ENCODE peak calls at places on chromosomes 13 and 19, in four cellular contexts. One of them, this sample, is unnamed.

GRCh38 chr13:75610466-75610865 is 25.7 kb upstream of the LMO7 start:
- DNase-seq in K562: no peak
- DNase-seq in SK-N-SH: no peak
- DNase-seq in GM12878: no peak
- DNase-seq in this sample: no peak

GRCh38 chr13:78430166-78430791 is 173.1 kb downstream of the POU4F1 start:
- DNase-seq in K562: no peak
- DNase-seq in SK-N-SH: no peak
- DNase-seq in GM12878: no peak
- DNase-seq in this sample: no peak

GRCh38 chr19:12778020-12778904 is 2.9 kb upstream of the HOOK2 start:
- DNase-seq in K562: no peak
- DNase-seq in SK-N-SH: peak; percentile 76
- DNase-seq in GM12878: no peak
- DNase-seq in this sample: no peak

GRCh38 chr13:30593001-30593400 is 24.7 kb upstream of the USPL1 start:
- DNase-seq in K562: no peak
- DNase-seq in SK-N-SH: no peak
- DNase-seq in GM12878: no peak
- DNase-seq in this sample: no peak

GRCh38 chr13:91346848-91347211 is 657 bp upstream of the MIR17HG start:
- DNase-seq in K562: peak; percentile 71
- DNase-seq in SK-N-SH: peak; percentile 21
- DNase-seq in GM12878: peak; percentile 25
- DNase-seq in this sample: peak; percentile 18

GRCh38 chr13:20559659-20560356 is 7.1 kb upstream of the IFT88 start:
- DNase-seq in K562: no peak
- DNase-seq in SK-N-SH: no peak
- DNase-seq in GM12878: no peak
- DNase-seq in this sample: no peak

GRCh38 chr13:70630247-70630646 is 522.0 kb upstream of the KLHL1 start:
- DNase-seq in K562: no peak
- DNase-seq in SK-N-SH: no peak
- DNase-seq in GM12878: no peak
- DNase-seq in this sample: no peak

GRCh38 chr13:66159526-66159925 is 1070.6 kb downstream of the PCDH9 start:
- DNase-seq in K562: no peak
- DNase-seq in SK-N-SH: no peak
- DNase-seq in GM12878: no peak
- DNase-seq in this sample: no peak

GRCh38 chr13:29465741-29466293 is 129.7 kb downstream of the SLC7A1 start:
- DNase-seq in K562: no peak
- DNase-seq in SK-N-SH: peak; percentile 47
- DNase-seq in GM12878: no peak
- DNase-seq in this sample: no peak

GRCh38 chr13:106433066-106433465 is 102.4 kb downstream of the EFNB2 start:
- DNase-seq in K562: no peak
- DNase-seq in SK-N-SH: no peak
- DNase-seq in GM12878: no peak
- DNase-seq in this sample: no peak

GRCh38 chr19:11626252-11626651 is 29.0 kb downstream of the ZNF627 start:
- DNase-seq in K562: no peak
- DNase-seq in SK-N-SH: no peak
- DNase-seq in GM12878: no peak
- DNase-seq in this sample: no peak

DNA sequence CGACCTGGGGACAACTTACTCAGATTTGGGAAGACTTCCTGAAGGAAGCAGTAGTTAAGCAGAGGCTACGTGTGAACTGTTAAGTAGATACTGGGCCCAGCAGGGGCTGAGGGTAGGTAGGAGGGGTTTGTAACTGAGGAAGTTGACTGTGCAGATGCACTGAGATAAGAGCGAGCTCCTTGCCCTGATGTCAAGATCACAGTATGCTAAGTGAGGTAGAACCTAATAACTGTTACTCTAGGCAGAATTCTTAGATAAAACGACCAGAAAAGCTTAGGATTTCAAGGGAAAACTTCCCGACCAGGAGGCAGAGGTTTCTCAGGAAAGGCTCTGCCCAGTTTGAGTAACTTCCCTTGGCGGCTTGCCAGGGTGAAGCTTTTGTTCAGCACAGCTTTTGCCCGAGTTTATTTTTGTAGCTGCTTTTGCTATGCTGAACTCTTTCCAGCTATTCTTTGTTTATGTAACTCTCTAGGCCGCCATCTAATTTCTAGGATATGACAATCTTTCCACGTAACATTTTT is 632.1 kb downstream of the DIAPH3 start:
- DNase-seq in K562: peak; percentile 8
- DNase-seq in SK-N-SH: no peak
- DNase-seq in GM12878: no peak
- DNase-seq in this sample: peak; percentile 11
- TF ChIP-seq CHD2 in K562: no peak
- TF ChIP-seq CHD2 in SK-N-SH: no peak
- TF ChIP-seq CHD2 in GM12878: no peak
- TF ChIP-seq CHD2 in this sample: no peak

GRCh38 chr13:44211286-44211685 is 162.3 kb upstream of the SERP2 start:
- DNase-seq in K562: no peak
- DNase-seq in SK-N-SH: no peak
- DNase-seq in GM12878: no peak
- DNase-seq in this sample: no peak
- TF ChIP-seq RCOR1 in K562: no peak
- TF ChIP-seq RCOR1 in SK-N-SH: no peak
- TF ChIP-seq RCOR1 in GM12878: no peak
- TF ChIP-seq RCOR1 in this sample: no peak

GRCh38 chr13:112561478-112561877 is 26.5 kb downstream of the TUBGCP3 start:
- DNase-seq in K562: no peak
- DNase-seq in SK-N-SH: no peak
- DNase-seq in GM12878: no peak
- DNase-seq in this sample: no peak
- TF ChIP-seq CHD2 in K562: no peak
- TF ChIP-seq CHD2 in SK-N-SH: no peak
- TF ChIP-seq CHD2 in GM12878: no peak
- TF ChIP-seq CHD2 in this sample: no peak

DNA sequence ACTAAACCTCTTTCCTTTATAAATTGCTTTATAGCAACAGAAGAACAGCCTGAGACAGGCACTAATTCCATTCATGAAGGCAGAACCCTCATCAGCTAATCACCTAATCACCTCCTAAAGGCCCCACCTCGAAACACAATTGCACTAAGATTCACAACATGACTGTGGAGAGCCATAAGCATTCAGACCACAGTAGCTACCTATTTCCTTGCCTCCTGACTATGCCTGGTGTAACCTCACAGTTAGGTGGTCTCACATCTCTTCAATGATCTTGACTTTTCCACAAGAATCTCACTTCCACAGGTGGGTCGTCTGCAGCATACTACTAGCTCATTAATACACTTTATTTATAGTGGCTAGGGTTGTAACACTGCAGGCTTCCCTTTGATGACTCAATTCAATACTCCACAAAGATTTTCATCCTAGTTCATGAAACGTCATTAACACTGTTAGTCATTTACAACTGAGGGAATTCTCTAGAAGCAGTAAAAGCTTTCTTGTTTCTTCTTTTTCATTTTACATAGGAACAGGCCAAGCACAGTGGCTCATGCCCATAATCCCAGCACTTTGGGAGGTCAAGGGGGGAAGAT is 27.1 kb downstream of the STK24 start:
- DNase-seq in K562: no peak
- DNase-seq in SK-N-SH: no peak
- DNase-seq in GM12878: no peak
- DNase-seq in this sample: no peak
- TF ChIP-seq RCOR1 in K562: no peak
- TF ChIP-seq RCOR1 in SK-N-SH: no peak
- TF ChIP-seq RCOR1 in GM12878: no peak
- TF ChIP-seq RCOR1 in this sample: no peak

DNA sequence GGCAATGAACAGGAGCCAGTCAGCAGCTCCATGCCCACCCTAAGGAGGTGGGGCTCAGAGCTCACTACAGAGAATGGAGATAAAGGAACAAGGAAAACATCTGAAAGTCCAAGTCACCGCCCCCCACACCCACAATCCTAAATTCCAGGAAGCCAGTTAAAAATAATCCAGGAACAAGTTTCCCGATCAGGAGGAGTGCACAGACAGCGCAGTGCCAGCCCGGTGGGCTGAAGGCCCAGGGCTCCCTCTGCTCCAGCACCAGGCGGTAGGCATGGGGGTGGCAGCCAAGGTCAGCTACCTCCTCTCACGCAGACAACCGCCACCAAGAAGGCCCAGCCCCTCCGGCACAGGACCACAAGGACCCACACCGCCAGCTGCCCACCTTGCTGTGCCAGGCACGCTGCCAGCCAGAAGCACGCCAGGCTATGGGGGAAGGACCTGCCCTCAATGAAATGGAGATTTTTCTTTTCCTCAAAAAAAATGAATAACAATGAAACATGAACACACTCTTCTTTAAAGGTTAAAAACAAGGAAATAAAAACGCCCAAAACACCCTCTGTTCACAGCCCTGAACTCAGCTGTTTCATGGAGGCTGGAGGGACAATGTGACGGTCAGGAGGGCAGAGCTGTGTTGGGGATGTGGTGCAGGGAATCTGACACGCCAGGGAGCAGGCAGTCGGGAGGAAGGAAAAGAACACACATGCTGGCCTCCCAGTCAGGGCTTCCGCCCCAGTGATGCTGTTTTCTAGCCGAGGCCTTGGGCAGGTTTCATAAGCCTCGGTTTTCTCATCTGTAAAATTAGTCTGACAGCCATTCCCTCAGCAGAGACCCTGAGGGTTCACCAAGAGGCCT is 11.0 kb downstream of the STK24 start:
- DNase-seq in K562: no peak
- DNase-seq in SK-N-SH: peak; percentile 38
- DNase-seq in GM12878: no peak
- DNase-seq in this sample: no peak
- TF ChIP-seq CHD2 in K562: no peak
- TF ChIP-seq CHD2 in SK-N-SH: no peak
- TF ChIP-seq CHD2 in GM12878: no peak
- TF ChIP-seq CHD2 in this sample: no peak

This sample was measured in A549.